ENCODE peak calls at places on chromosomes 2 and 18, in ten cellular contexts. H is activated naive CD8-positive, alpha-beta T cell treated with anti-CD3 and anti-CD28 coated beads, Interleukin-2, amount 10 ng/mL, durations not matched to agents 7 days and 5 days; P is omental fat pad; E is heart left ventricle; F is colonic mucosa; A is HS-27A; T is A549; B is DMS153; U is lower leg skin; Q is hypothalamus. Z is an unnamed sample.

GRCh38 chr2:191262436-191262835 is 17.2 kb downstream of the MYO1B start:
- DNase-seq in H (no peak), P (no peak), E (no peak), F (no peak), A (no peak), T (no peak), B (no peak), U (no peak), Q (no peak), Z (no peak)

GRCh38 chr2:117979911-117980341 is 33.9 kb downstream of the CCDC93 start:
- DNase-seq in H (no peak), P (no peak), E (no peak), F (no peak), A (no peak), T (no peak), B (no peak), U (no peak), Q (no peak), Z (no peak)

GRCh38 chr2:26670171-26670570 is 22.4 kb upstream of the KCNK3 start:
- DNase-seq in H (no peak), P (no peak), E (no peak), F (no peak), A (no peak), T (no peak), B (no peak), U (peak; percentile 49), Q (no peak), Z (no peak)

GRCh38 chr2:63078852-63079606 is 28.4 kb downstream of the OTX1 start:
- DNase-seq in H (no peak), P (no peak), E (no peak), F (peak; percentile 20), A (no peak), T (no peak), B (no peak), U (no peak), Q (no peak), Z (no peak)

GRCh38 chr2:86064006-86064405 is 41.7 kb downstream of the POLR1A start:
- DNase-seq in H (no peak), P (no peak), E (no peak), F (no peak), A (no peak), T (no peak), B (no peak), U (no peak), Q (no peak), Z (peak; percentile 41)

GRCh38 chr2:235439959-235440662 is 53.7 kb upstream of the AGAP1 start:
- DNase-seq in H (no peak), P (no peak), E (no peak), F (no peak), A (no peak), T (no peak), B (no peak), U (no peak), Q (no peak), Z (no peak)

GRCh38 chr2:144513388-144514100 is 6.4 kb downstream of the ZEB2 start:
- DNase-seq in H (no peak), P (no peak), E (peak; percentile 41), F (no peak), A (no peak), T (no peak), B (no peak), U (peak; percentile 88), Q (peak; percentile 42), Z (peak; percentile 35)

GRCh38 chr18:9947248-9947647 is 33.4 kb downstream of the VAPA start:
- DNase-seq in H (no peak), P (no peak), E (no peak), F (no peak), A (no peak), T (no peak), B (no peak), U (no peak), Q (no peak), Z (no peak)

GRCh38 chr2:19357383-19358241 is 811 bp downstream of the OSR1 start:
- DNase-seq in H (no peak), P (no peak), E (no peak), F (no peak), A (no peak), T (no peak), B (no peak), U (no peak), Q (no peak), Z (no peak)

GRCh38 chr2:132793532-132793931 is 123.5 kb upstream of the LYPD1 start:
- DNase-seq in H (no peak), P (no peak), E (no peak), F (no peak), A (no peak), T (no peak), B (no peak), U (no peak), Q (no peak), Z (no peak)

GRCh38 chr2:190849774-190850173 is 30.8 kb upstream of the GLS start:
- DNase-seq in H (no peak), P (no peak), E (peak; percentile 41), F (no peak), A (no peak), T (no peak), B (no peak), U (no peak), Q (no peak), Z (no peak)

GRCh38 chr2:101971836-101972235 is 19.9 kb upstream of the IL1R2 start:
- DNase-seq in H (no peak), P (no peak), E (no peak), F (no peak), A (no peak), T (no peak), B (no peak), U (no peak), Q (no peak), Z (no peak)

GRCh38 chr2:183269956-183270355 is 145.7 kb downstream of the NUP35 start:
- DNase-seq in H (no peak), P (no peak), E (no peak), F (no peak), A (no peak), T (no peak), B (peak; percentile 87), U (no peak), Q (no peak), Z (no peak)

GRCh38 chr2:129437775-129438174 is 541.7 kb upstream of the RAB6C start:
- DNase-seq in H (no peak), P (no peak), E (no peak), F (no peak), A (no peak), T (no peak), B (no peak), U (no peak), Q (no peak), Z (no peak)

GRCh38 chr2:138115664-138116063 is 151.4 kb downstream of the HNMT start:
- DNase-seq in H (no peak), P (no peak), E (no peak), F (no peak), A (no peak), T (no peak), B (no peak), U (no peak), Q (no peak), Z (no peak)

Z was measured in kidney epithelial cell.